ENCODE peak calls at places on chromosomes 16 and 17, in five cellular contexts. U, E, N, Y and O are unnamed samples.

GRCh38 chr17:39962642-39963220 is at the start of gene GSDMA:
- DNase-seq in U (no peak), E (no peak), N (no peak), Y (no peak), O (peak; percentile 15)

GRCh38 chr16:22898874-22899348 is 84.9 kb downstream of the HS3ST2 start:
- DNase-seq in U (peak; percentile 19), E (peak; percentile 96), N (peak; percentile 85), Y (peak; percentile 92), O (peak; percentile 63)

GRCh38 chr16:17029602-17030350 is 441.0 kb downstream of the XYLT1 start:
- DNase-seq in U (no peak), E (no peak), N (no peak), Y (no peak), O (no peak)

GRCh38 chr16:63928421-63928820 is 1193.4 kb downstream of the CDH11 start:
- DNase-seq in U (no peak), E (no peak), N (no peak), Y (no peak), O (no peak)

GRCh38 chr17:14308636-14308964 is 7.7 kb downstream of the HS3ST3B1 start:
- DNase-seq in U (no peak), E (no peak), N (no peak), Y (no peak), O (no peak)

GRCh38 chr17:49861150-49861884 is 13.4 kb upstream of the TAC4 start:
- DNase-seq in U (no peak), E (peak; percentile 68), N (peak; percentile 84), Y (peak; percentile 78), O (peak; percentile 63)

GRCh38 chr17:59840329-59840907 is 52.3 kb downstream of the TUBD1 start:
- DNase-seq in U (no peak), E (peak; percentile 93), N (no peak), Y (peak; percentile 45), O (no peak)

GRCh38 chr17:41734949-41735313 is 488 bp upstream of the HAP1 start:
- DNase-seq in U (no peak), E (peak; percentile 75), N (no peak), Y (peak; percentile 71), O (no peak)

GRCh38 chr16:31400191-31400590 is 7.1 kb downstream of the ITGAD start:
- DNase-seq in U (no peak), E (no peak), N (no peak), Y (no peak), O (no peak)

GRCh38 chr17:2177235-2177811 is 122.4 kb downstream of the HIC1 start:
- DNase-seq in U (no peak), E (no peak), N (no peak), Y (no peak), O (no peak)

GRCh38 chr17:42779942-42780815 is at the start of gene WNK4:
- DNase-seq in U (no peak), E (peak; percentile 69), N (peak; percentile 62), Y (peak; percentile 64), O (no peak)

GRCh38 chr17:50209472-50210248 is 8.2 kb upstream of the COL1A1 start:
- DNase-seq in U (no peak), E (peak; percentile 80), N (peak; percentile 92), Y (peak; percentile 70), O (no peak)

GRCh38 chr17:4566785-4567184 is 6.4 kb upstream of the GGT6 start:
- DNase-seq in U (peak; percentile 66), E (peak; percentile 94), N (peak; percentile 84), Y (peak; percentile 76), O (peak; percentile 76)

GRCh38 chr17:69560987-69561441 is 146.5 kb downstream of the MAP2K6 start:
- DNase-seq in U (no peak), E (no peak), N (no peak), Y (no peak), O (no peak)

GRCh38 chr17:9971991-9972390 is 66.9 kb upstream of the RCVRN start:
- DNase-seq in U (no peak), E (no peak), N (peak; percentile 74), Y (no peak), O (no peak)

GRCh38 chr16:2963074-2963610 is 933 bp upstream of the KREMEN2 start:
- DNase-seq in U (no peak), E (no peak), N (peak; percentile 39), Y (peak; percentile 54), O (no peak)

GRCh38 chr16:88841521-88842307 is 15.0 kb downstream of the GALNS start:
- DNase-seq in U (no peak), E (no peak), N (no peak), Y (no peak), O (no peak)

GRCh38 chr16:77974883-77975282 is 47.5 kb upstream of the CLEC3A start:
- DNase-seq in U (no peak), E (peak; percentile 68), N (peak; percentile 51), Y (peak; percentile 63), O (peak; percentile 1)

GRCh38 chr17:2214047-2214717 is 89.4 kb downstream of the SMG6 start:
- DNase-seq in U (no peak), E (no peak), N (peak; percentile 85), Y (peak; percentile 43), O (no peak)

GRCh38 chr17:4948997-4949320 is 629 bp upstream of the PFN1 start:
- DNase-seq in U (peak; percentile 64), E (peak; percentile 88), N (peak; percentile 97), Y (peak; percentile 95), O (peak; percentile 93)

GRCh38 chr16:53052519-53053501 is at the start of gene CHD9NB:
- DNase-seq in U (peak; percentile 73), E (no peak), N (peak; percentile 84), Y (no peak), O (no peak)

GRCh38 chr17:48389903-48390302 is 40.1 kb downstream of the SKAP1 start:
- DNase-seq in U (no peak), E (no peak), N (no peak), Y (no peak), O (no peak)

GRCh38 chr16:73302942-73303341 is 255.0 kb upstream of the ZFHX3 start:
- DNase-seq in U (no peak), E (no peak), N (no peak), Y (no peak), O (no peak)

GRCh38 chr17:32383926-32384434 is 34.0 kb downstream of the ZNF207 start:
- DNase-seq in U (no peak), E (no peak), N (no peak), Y (no peak), O (no peak)

GRCh38 chr17:65008877-65009276 is 47.7 kb downstream of the GNA13 start:
- DNase-seq in U (no peak), E (no peak), N (no peak), Y (no peak), O (no peak)

GRCh38 chr17:65009848-65010247 is 46.7 kb downstream of the GNA13 start:
- DNase-seq in U (no peak), E (no peak), N (no peak), Y (no peak), O (no peak)

GRCh38 chr17:65000798-65001197 is 55.7 kb downstream of the GNA13 start:
- DNase-seq in U (no peak), E (no peak), N (no peak), Y (no peak), O (no peak)

GRCh38 chr17:65001409-65002045 is 55.0 kb downstream of the GNA13 start:
- DNase-seq in U (no peak), E (no peak), N (no peak), Y (no peak), O (no peak)

DNA sequence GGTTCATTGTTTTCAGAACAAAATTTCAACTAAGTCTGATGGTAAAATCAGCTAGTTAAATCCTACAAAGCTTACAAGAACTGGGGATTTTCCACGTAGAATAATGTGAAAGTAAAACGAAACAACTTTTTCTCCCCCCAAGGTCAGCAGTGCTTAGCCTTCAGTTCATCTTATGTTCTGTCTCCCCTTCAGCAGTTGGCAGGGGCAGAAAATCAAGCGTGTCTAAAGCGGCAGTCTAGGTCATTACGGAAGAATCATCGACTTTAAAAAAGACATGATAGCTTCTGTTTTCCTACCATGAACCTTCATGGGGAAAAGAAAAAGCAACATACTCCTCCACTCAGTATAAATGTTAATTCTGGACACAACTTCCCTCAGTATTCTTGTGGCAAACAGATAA is 50.7 kb downstream of the GNA13 start:
- DNase-seq in U (no peak), E (no peak), N (no peak), Y (no peak), O (no peak)
- H3K4me3 ChIP-seq in U (no peak overlapping the region), E (no peak overlapping the region), N (no peak overlapping the region), Y (no peak overlapping the region), O (no peak overlapping the region)

DNA sequence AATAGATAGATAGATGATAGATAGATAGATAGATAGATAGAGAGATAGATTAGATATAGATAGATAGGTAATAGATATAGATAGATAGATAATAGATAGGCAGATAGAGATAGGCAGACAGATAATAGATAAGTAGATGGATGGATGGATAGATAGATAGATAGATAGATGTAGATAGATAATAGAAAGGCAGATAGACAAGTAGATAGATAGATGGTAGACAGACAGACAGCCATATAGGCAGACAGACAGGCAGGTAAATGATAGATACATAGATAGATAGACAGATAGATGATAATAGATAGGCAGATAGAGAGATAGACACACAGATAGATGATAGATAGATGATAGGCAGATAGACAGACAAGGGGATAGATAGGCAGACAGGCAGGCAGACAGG is 191.4 kb upstream of the TNRC6C start:
- DNase-seq in U (no peak), E (no peak), N (no peak), Y (no peak), O (no peak)
- TF ChIP-seq EZH2phosphoT487 in U (no peak), E (no peak), N (no peak), Y (no peak), O (no peak)

GRCh38 chr16:85294810-85295508 is 182.7 kb upstream of the CIBAR2 start:
- DNase-seq in U (no peak), E (no peak), N (no peak), Y (no peak), O (no peak)

GRCh38 chr16:85293899-85294642 is 181.8 kb upstream of the CIBAR2 start:
- DNase-seq in U (no peak), E (no peak), N (no peak), Y (no peak), O (no peak)

GRCh38 chr16:85301171-85301690 is 189.0 kb upstream of the CIBAR2 start:
- DNase-seq in U (no peak), E (no peak), N (no peak), Y (no peak), O (no peak)

GRCh38 chr16:85300451-85300968 is 188.2 kb upstream of the CIBAR2 start:
- DNase-seq in U (no peak), E (no peak), N (no peak), Y (no peak), O (no peak)

DNA sequence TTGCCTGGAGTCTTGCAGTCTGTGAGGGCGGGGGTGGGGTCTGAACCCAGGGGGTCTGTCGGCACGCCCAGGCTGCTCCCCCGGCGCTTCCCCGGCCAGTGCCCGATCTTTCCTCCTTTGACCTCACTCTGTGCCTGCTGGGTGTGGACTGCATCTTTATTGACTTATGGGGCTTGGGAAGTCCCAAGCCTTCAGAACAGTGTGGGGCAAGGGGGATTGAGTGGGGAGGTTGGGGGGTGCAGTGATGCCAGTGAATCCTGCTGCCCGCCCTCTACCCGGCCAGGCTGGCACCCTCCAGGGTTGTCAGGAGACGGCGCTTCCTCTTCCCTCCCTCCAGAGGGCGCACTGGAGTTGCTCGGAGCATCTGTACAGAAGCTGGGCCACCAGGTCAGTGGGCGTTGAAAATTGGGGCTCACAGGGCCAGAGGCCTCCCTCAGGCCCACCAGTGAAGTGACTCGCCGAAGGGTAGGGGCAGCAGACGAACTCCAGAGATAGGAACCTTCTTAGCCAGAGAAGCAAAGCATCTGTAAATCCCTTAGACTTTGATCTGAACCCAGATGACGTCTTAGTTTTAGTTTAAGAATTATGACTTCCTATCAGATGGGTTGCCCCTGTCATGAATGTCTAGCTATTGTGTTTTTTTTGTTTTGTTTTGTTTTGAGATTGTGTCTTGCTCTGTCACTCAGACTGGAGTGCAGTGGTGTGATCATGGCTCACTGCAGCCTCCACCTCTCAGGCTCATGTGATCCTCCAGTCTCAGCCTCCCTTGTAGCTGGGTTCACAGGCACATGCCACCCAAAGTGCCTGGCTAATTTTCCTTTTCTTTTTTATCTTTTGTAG is 184.8 kb upstream of the CIBAR2 start:
- DNase-seq in U (peak; percentile 31), E (peak; percentile 71), N (peak; percentile 55), Y (peak; percentile 72), O (peak; percentile 72)
- TF ChIP-seq CTCF in U (peak; percentile 97), E (peak; percentile 77), N (peak; percentile 59), Y (peak; percentile 75), O (peak; percentile 87)

GRCh38 chr16:27110524-27110896 is 43.8 kb downstream of the C16orf82 start:
- DNase-seq in U (no peak), E (no peak), N (no peak), Y (no peak), O (no peak)
- H3K4me3 ChIP-seq in U (no peak overlapping the region), E (peak overlapping the region; percentile 59), N (no peak overlapping the region), Y (no peak overlapping the region), O (no peak overlapping the region)